ENCODE peak calls at places on chromosomes 5 and 9, in five cellular contexts. K is endothelial cell; O is fibroblast of mammary gland; L is heart right ventricle; E is CD4-positive, alpha-beta T cell. Y is an unnamed sample.

GRCh38 chr9:89555016-89555415 is 49.8 kb upstream of the GADD45G start:
- DNase-seq in L (no peak), O (no peak), E (no peak), K (no peak), Y (no peak)

GRCh38 chr9:6640268-6641072 is 5.1 kb downstream of the GLDC start:
- DNase-seq in O (no peak), E (no peak), L (no peak), K (no peak), Y (no peak)

GRCh38 chr5:158560170-158560569 is 539.5 kb downstream of the EBF1 start:
- DNase-seq in E (no peak), O (peak; percentile 67), L (peak; percentile 36), K (no peak), Y (no peak)

GRCh38 chr9:93818237-93818636 is 136.9 kb downstream of the BARX1 start:
- DNase-seq in L (no peak), E (no peak), O (no peak), K (no peak), Y (no peak)

GRCh38 chr5:137994556-137994955 is 38.3 kb downstream of the FAM13B start:
- DNase-seq in O (no peak), L (no peak), K (no peak), E (no peak), Y (no peak)

GRCh38 chr5:94218374-94218773 is 400.0 kb downstream of the KIAA0825 start:
- DNase-seq in O (peak; percentile 58), K (no peak), E (no peak), L (no peak), Y (no peak)

GRCh38 chr9:93329632-93330286 is 121.7 kb upstream of the FAM120A start:
- DNase-seq in E (no peak), O (no peak), K (no peak), L (no peak), Y (no peak)

GRCh38 chr9:129455151-129455995 is 165.5 kb downstream of the C9orf50 start:
- DNase-seq in L (no peak), K (no peak), O (no peak), E (no peak), Y (no peak)

GRCh38 chr5:176754376-176754942 is 55.9 kb upstream of the UNC5A start:
- DNase-seq in K (no peak), O (peak; percentile 23), L (no peak), E (no peak), Y (no peak)

GRCh38 chr9:7342229-7342628 is 457.3 kb downstream of the DMAC1 start:
- DNase-seq in E (no peak), L (no peak), O (no peak), K (no peak), Y (no peak)

GRCh38 chr9:16125637-16126036 is 572.8 kb downstream of the CCDC171 start:
- DNase-seq in K (no peak), L (no peak), E (no peak), O (peak; percentile 88), Y (no peak)

GRCh38 chr5:116740771-116741170 is 166.1 kb upstream of the SEMA6A start:
- DNase-seq in K (no peak), L (no peak), O (no peak), E (no peak), Y (no peak)

GRCh38 chr9:13427587-13427986 is 148.1 kb upstream of the MPDZ start:
- DNase-seq in E (no peak), K (peak; percentile 14), L (peak; percentile 48), O (peak; percentile 71), Y (no peak)

GRCh38 chr9:86856259-86856658 is 91.0 kb downstream of the GAS1 start:
- DNase-seq in L (no peak), O (peak; percentile 8), K (no peak), E (no peak), Y (no peak)

GRCh38 chr5:58722160-58722559 is 139.3 kb downstream of the RAB3C start:
- DNase-seq in L (no peak), E (no peak), K (no peak), O (no peak), Y (no peak)

GRCh38 chr9:76216161-76216649 is 178.0 kb downstream of the RFK start:
- DNase-seq in K (no peak), L (no peak), E (no peak), O (peak; percentile 96), Y (no peak)

GRCh38 chr5:66171349-66172344 is 27.5 kb downstream of the SREK1 start:
- DNase-seq in L (peak; percentile 22), K (peak; percentile 24), O (peak; percentile 62), E (peak; percentile 51), Y (no peak)

GRCh38 chr5:177370488-177371119 is 12.9 kb downstream of the RGS14 start:
- DNase-seq in O (peak; percentile 79), K (peak; percentile 88), L (peak; percentile 72), E (peak; percentile 68), Y (peak; percentile 72)

GRCh38 chr9:122264360-122265264 is at the start of the genes MRRF and RBM18:
- DNase-seq in K (peak; percentile 94), E (peak; percentile 81), O (peak; percentile 90), L (peak; percentile 90), Y (peak; percentile 91)

GRCh38 chr9:122262073-122262472 is 2.6 kb downstream of the RBM18 start:
- DNase-seq in K (no peak), L (no peak), O (no peak), E (no peak), Y (no peak)

GRCh38 chr9:122268041-122268814 is 3.5 kb downstream of the MRRF start:
- DNase-seq in E (no peak), O (no peak), L (no peak), K (no peak), Y (no peak)

GRCh38 chr9:122263699-122264349 is 816 bp downstream of the RBM18 start:
- DNase-seq in L (no peak), E (no peak), K (no peak), O (peak; percentile 16), Y (no peak)

DNA sequence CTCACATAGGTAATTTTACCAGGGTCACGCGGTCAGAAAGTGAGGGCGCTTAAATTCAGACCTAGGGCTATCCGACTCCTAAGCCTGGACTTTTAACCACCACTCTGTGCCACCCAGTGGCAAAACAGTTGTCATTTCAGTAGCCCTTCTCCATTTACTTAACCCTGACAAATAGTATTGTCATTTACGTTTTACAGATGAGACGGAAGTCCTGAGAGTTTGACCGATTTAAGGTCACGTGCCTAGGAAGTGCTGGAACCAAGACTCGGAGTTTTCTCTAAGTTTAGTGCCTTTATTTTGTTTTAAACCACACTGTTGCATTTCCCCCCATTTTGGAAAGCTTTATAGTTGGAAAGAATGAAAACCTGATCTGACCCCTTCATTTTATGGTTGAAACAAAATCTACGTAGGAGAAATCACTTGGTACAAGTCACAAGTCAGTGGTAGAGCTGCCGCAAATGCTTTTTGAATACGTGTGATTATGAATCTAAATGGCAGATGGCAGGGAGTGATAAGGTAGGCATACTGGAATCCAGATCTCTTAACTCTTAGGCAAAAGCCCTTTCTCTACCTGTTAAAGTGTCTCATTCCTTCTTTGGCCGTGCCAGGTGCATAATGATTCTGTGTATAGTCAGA is 701 bp downstream of the MRRF start:
- DNase-seq in O (peak; percentile 46), K (no peak), E (no peak), L (no peak), Y (peak; percentile 49)
- TF ChIP-seq CTCF in O (no peak), K (no peak), E (no peak), L (no peak), Y (peak; percentile 5)

DNA sequence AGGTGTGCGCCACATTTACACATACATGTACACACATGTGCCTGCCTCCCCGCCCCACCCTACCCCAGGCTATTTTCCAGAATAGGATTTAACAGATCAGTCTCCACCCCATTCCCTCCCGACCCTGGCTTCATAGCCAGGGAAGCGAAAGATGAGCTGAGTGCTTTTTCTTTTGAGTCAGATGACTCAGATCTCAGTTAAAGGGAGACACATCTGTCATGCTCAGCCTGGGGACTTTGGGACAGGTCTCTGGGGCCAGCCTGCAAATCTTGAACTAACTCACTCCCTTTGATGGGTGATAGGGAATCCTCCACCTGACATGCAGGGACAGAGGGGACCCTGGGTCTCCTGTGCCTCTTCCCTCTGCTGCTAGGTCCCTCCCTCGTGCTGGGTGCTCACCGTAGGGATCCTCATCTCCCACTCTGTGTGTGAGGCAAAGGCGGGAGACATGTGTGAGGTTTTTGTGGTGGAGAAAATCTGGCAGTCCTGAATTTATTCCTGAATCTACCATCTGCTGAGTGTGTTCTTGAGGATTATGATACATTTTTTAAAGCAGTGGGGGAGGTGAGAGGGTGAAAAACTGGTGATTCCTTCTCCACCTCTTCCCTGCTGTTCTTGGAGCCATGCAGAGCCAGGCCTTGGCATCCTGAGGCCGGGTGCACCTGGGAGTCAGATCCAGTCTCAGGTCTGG is 37.6 kb downstream of the NEUROG1 start:
- DNase-seq in O (no peak), E (no peak), K (no peak), L (no peak), Y (no peak)
- TF ChIP-seq CTCF in O (no peak), E (no peak), K (no peak), L (no peak), Y (no peak)

GRCh38 chr5:142836048-142836447 is 65.9 kb downstream of the ARHGAP26 start:
- DNase-seq in E (no peak), K (no peak), O (no peak), L (no peak), Y (no peak)

GRCh38 chr5:142833517-142834446 is 63.6 kb downstream of the ARHGAP26 start:
- DNase-seq in E (no peak), K (no peak), L (no peak), O (no peak), Y (no peak)

GRCh38 chr5:142837274-142837673 is 67.1 kb downstream of the ARHGAP26 start:
- DNase-seq in E (no peak), L (no peak), K (no peak), O (no peak), Y (peak; percentile 76)

GRCh38 chr5:142834504-142834903 is 64.3 kb downstream of the ARHGAP26 start:
- DNase-seq in O (no peak), E (no peak), L (no peak), K (no peak), Y (no peak)

GRCh38 chr5:142835540-142835939 is 65.4 kb downstream of the ARHGAP26 start:
- DNase-seq in L (no peak), O (no peak), K (no peak), E (no peak), Y (no peak)
- TF ChIP-seq CTCF in L (no peak), O (no peak), K (no peak), E (no peak), Y (no peak)

GRCh38 chr5:76427481-76428140 is 24.5 kb downstream of the IQGAP2 start:
- DNase-seq in K (no peak), L (no peak), O (no peak), E (no peak), Y (no peak)
- TF ChIP-seq CTCF in K (no peak), L (no peak), O (no peak), E (no peak), Y (no peak)

GRCh38 chr5:162221884-162222283 is 154.3 kb downstream of the GABRG2 start:
- DNase-seq in L (no peak), K (no peak), O (no peak), E (no peak), Y (no peak)
- TF ChIP-seq CTCF in L (no peak), K (no peak), O (no peak), E (no peak), Y (no peak)

DNA sequence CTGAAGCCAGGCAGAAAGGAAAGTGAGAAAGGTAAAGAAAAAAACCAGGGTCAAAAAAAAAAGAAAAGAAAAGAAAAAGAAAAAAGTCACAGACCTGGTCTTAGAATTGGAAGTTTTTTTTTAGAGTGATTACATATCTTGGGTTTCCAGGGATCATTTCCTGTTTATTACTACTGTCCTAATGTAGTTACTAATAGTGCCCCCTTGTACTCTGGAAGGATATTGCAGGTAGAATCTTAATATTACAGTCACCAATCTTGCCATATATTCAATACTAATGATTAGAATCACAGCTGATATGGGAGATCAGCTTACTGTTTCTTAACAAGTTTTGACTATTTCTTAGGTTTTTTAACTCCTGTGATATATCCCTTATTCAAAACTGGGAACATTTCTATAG is 543.2 kb upstream of the CDH6 start:
- DNase-seq in E (no peak), L (no peak), O (no peak), K (no peak), Y (no peak)
- TF ChIP-seq CTCF in E (no peak), L (no peak), O (no peak), K (peak; percentile 13), Y (no peak)

Y was measured in CD14-positive monocyte.